ENCODE peak calls at places on chromosomes 11 and 22, in seven cellular contexts. One of them, this sample, is unnamed.

GRCh38 chr11:5808500-5809121 is at the start of gene OR52N2:
- DNase-seq in GM10248: peak; percentile 34
- DNase-seq in neural progenitor cell: peak; percentile 84
- DNase-seq in heart right ventricle: peak; percentile 78
- DNase-seq in AG04449: peak; percentile 16
- DNase-seq in heart left ventricle: peak; percentile 69
- DNase-seq in brain microvascular endothelial cell: peak; percentile 56
- DNase-seq in this sample: peak; percentile 76

GRCh38 chr22:46045459-46046298 is 68.7 kb upstream of the WNT7B start:
- DNase-seq in GM10248: no peak
- DNase-seq in neural progenitor cell: no peak
- DNase-seq in heart right ventricle: no peak
- DNase-seq in AG04449: no peak
- DNase-seq in heart left ventricle: no peak
- DNase-seq in brain microvascular endothelial cell: no peak
- DNase-seq in this sample: no peak

GRCh38 chr11:70680781-70681281 is 282.5 kb downstream of the CTTN start:
- DNase-seq in GM10248: no peak
- DNase-seq in neural progenitor cell: peak; percentile 33
- DNase-seq in heart right ventricle: no peak
- DNase-seq in AG04449: no peak
- DNase-seq in heart left ventricle: no peak
- DNase-seq in brain microvascular endothelial cell: no peak
- DNase-seq in this sample: no peak

GRCh38 chr11:102341844-102342318 is 5.1 kb upstream of the BIRC2 start:
- DNase-seq in GM10248: peak; percentile 54
- DNase-seq in neural progenitor cell: peak; percentile 88
- DNase-seq in heart right ventricle: peak; percentile 82
- DNase-seq in AG04449: peak; percentile 53
- DNase-seq in heart left ventricle: peak; percentile 77
- DNase-seq in brain microvascular endothelial cell: peak; percentile 85
- DNase-seq in this sample: no peak

GRCh38 chr22:20283674-20284066 is 15.6 kb upstream of the RTN4R start:
- DNase-seq in GM10248: no peak
- DNase-seq in neural progenitor cell: peak; percentile 53
- DNase-seq in heart right ventricle: no peak
- DNase-seq in AG04449: no peak
- DNase-seq in heart left ventricle: no peak
- DNase-seq in brain microvascular endothelial cell: no peak
- DNase-seq in this sample: no peak

GRCh38 chr22:17410576-17410975 is 41.3 kb downstream of the CECR2 start:
- DNase-seq in GM10248: no peak
- DNase-seq in neural progenitor cell: no peak
- DNase-seq in heart right ventricle: no peak
- DNase-seq in AG04449: no peak
- DNase-seq in heart left ventricle: no peak
- DNase-seq in brain microvascular endothelial cell: no peak
- DNase-seq in this sample: no peak

GRCh38 chr11:76234704-76235232 is 28.5 kb upstream of the WNT11 start:
- DNase-seq in GM10248: peak; percentile 49
- DNase-seq in neural progenitor cell: no peak
- DNase-seq in heart right ventricle: no peak
- DNase-seq in AG04449: no peak
- DNase-seq in heart left ventricle: peak; percentile 50
- DNase-seq in brain microvascular endothelial cell: no peak
- DNase-seq in this sample: peak; percentile 83

GRCh38 chr11:64686466-64687175 is 36.4 kb downstream of the NRXN2 start:
- DNase-seq in GM10248: no peak
- DNase-seq in neural progenitor cell: no peak
- DNase-seq in heart right ventricle: no peak
- DNase-seq in AG04449: no peak
- DNase-seq in heart left ventricle: no peak
- DNase-seq in brain microvascular endothelial cell: no peak
- DNase-seq in this sample: no peak

GRCh38 chr11:56890584-56891305 is 98.0 kb upstream of the OR5AK2 start:
- DNase-seq in GM10248: no peak
- DNase-seq in neural progenitor cell: no peak
- DNase-seq in heart right ventricle: no peak
- DNase-seq in AG04449: no peak
- DNase-seq in heart left ventricle: no peak
- DNase-seq in brain microvascular endothelial cell: no peak
- DNase-seq in this sample: no peak

GRCh38 chr11:9905562-9905961 is 241.7 kb downstream of the SWAP70 start:
- DNase-seq in GM10248: no peak
- DNase-seq in neural progenitor cell: no peak
- DNase-seq in heart right ventricle: no peak
- DNase-seq in AG04449: no peak
- DNase-seq in heart left ventricle: no peak
- DNase-seq in brain microvascular endothelial cell: peak; percentile 9
- DNase-seq in this sample: no peak

GRCh38 chr11:206002-206384 is 1.2 kb downstream of the BET1L start:
- DNase-seq in GM10248: no peak
- DNase-seq in neural progenitor cell: no peak
- DNase-seq in heart right ventricle: no peak
- DNase-seq in AG04449: no peak
- DNase-seq in heart left ventricle: no peak
- DNase-seq in brain microvascular endothelial cell: no peak
- DNase-seq in this sample: no peak

GRCh38 chr11:41954034-41954433 is 494.6 kb upstream of the LRRC4C start:
- DNase-seq in GM10248: no peak
- DNase-seq in neural progenitor cell: no peak
- DNase-seq in heart right ventricle: no peak
- DNase-seq in AG04449: peak; percentile 72
- DNase-seq in heart left ventricle: no peak
- DNase-seq in brain microvascular endothelial cell: peak; percentile 78
- DNase-seq in this sample: no peak

GRCh38 chr11:38460429-38460828 is 1862.4 kb upstream of the RAG2 start:
- DNase-seq in GM10248: no peak
- DNase-seq in neural progenitor cell: no peak
- DNase-seq in heart right ventricle: no peak
- DNase-seq in AG04449: peak; percentile 24
- DNase-seq in heart left ventricle: no peak
- DNase-seq in brain microvascular endothelial cell: peak; percentile 43
- DNase-seq in this sample: no peak

GRCh38 chr22:23509571-23510302 is 70.4 kb downstream of the IGLL1 start:
- DNase-seq in GM10248: no peak
- DNase-seq in neural progenitor cell: no peak
- DNase-seq in heart right ventricle: no peak
- DNase-seq in AG04449: peak; percentile 5
- DNase-seq in heart left ventricle: no peak
- DNase-seq in brain microvascular endothelial cell: peak; percentile 35
- DNase-seq in this sample: no peak

GRCh38 chr11:115112779-115113178 is 391.4 kb downstream of the CADM1 start:
- DNase-seq in GM10248: no peak
- DNase-seq in neural progenitor cell: peak; percentile 74
- DNase-seq in heart right ventricle: no peak
- DNase-seq in AG04449: no peak
- DNase-seq in heart left ventricle: no peak
- DNase-seq in brain microvascular endothelial cell: no peak
- DNase-seq in this sample: no peak

GRCh38 chr11:127737499-127737898 is 736.9 kb upstream of the KIRREL3 start:
- DNase-seq in GM10248: no peak
- DNase-seq in neural progenitor cell: no peak
- DNase-seq in heart right ventricle: no peak
- DNase-seq in AG04449: no peak
- DNase-seq in heart left ventricle: no peak
- DNase-seq in brain microvascular endothelial cell: no peak
- DNase-seq in this sample: no peak

GRCh38 chr11:116703421-116703820 is 69.4 kb downstream of the BUD13 start:
- DNase-seq in GM10248: no peak
- DNase-seq in neural progenitor cell: peak; percentile 89
- DNase-seq in heart right ventricle: no peak
- DNase-seq in AG04449: no peak
- DNase-seq in heart left ventricle: no peak
- DNase-seq in brain microvascular endothelial cell: no peak
- DNase-seq in this sample: peak; percentile 27

GRCh38 chr11:46461461-46461927 is 69.9 kb upstream of the CHRM4 start:
- DNase-seq in GM10248: no peak
- DNase-seq in neural progenitor cell: no peak
- DNase-seq in heart right ventricle: no peak
- DNase-seq in AG04449: peak; percentile 38
- DNase-seq in heart left ventricle: no peak
- DNase-seq in brain microvascular endothelial cell: no peak
- DNase-seq in this sample: no peak

GRCh38 chr11:85647078-85647477 is 689 bp upstream of the TMEM126A start:
- DNase-seq in GM10248: no peak
- DNase-seq in neural progenitor cell: no peak
- DNase-seq in heart right ventricle: no peak
- DNase-seq in AG04449: no peak
- DNase-seq in heart left ventricle: no peak
- DNase-seq in brain microvascular endothelial cell: no peak
- DNase-seq in this sample: no peak

GRCh38 chr22:29060251-29060650 is 1.4 kb downstream of the C22orf31 start:
- DNase-seq in GM10248: no peak
- DNase-seq in neural progenitor cell: no peak
- DNase-seq in heart right ventricle: no peak
- DNase-seq in AG04449: no peak
- DNase-seq in heart left ventricle: peak; percentile 5
- DNase-seq in brain microvascular endothelial cell: no peak
- DNase-seq in this sample: no peak
- TF ChIP-seq CTCF in GM10248: no peak
- TF ChIP-seq CTCF in neural progenitor cell: peak; percentile 14
- TF ChIP-seq CTCF in heart right ventricle: no peak
- TF ChIP-seq CTCF in AG04449: no peak
- TF ChIP-seq CTCF in heart left ventricle: no peak
- TF ChIP-seq CTCF in brain microvascular endothelial cell: peak; percentile 19
- TF ChIP-seq CTCF in this sample: no peak

GRCh38 chr22:40153186-40153585 is 24.5 kb upstream of the TNRC6B start:
- DNase-seq in GM10248: no peak
- DNase-seq in neural progenitor cell: no peak
- DNase-seq in heart right ventricle: no peak
- DNase-seq in AG04449: no peak
- DNase-seq in heart left ventricle: no peak
- DNase-seq in brain microvascular endothelial cell: no peak
- DNase-seq in this sample: no peak

GRCh38 chr22:40153705-40154104 is 24.0 kb upstream of the TNRC6B start:
- DNase-seq in GM10248: no peak
- DNase-seq in neural progenitor cell: no peak
- DNase-seq in heart right ventricle: no peak
- DNase-seq in AG04449: no peak
- DNase-seq in heart left ventricle: no peak
- DNase-seq in brain microvascular endothelial cell: no peak
- DNase-seq in this sample: no peak

GRCh38 chr22:40157546-40157945 is 20.2 kb upstream of the TNRC6B start:
- DNase-seq in GM10248: no peak
- DNase-seq in neural progenitor cell: no peak
- DNase-seq in heart right ventricle: no peak
- DNase-seq in AG04449: no peak
- DNase-seq in heart left ventricle: no peak
- DNase-seq in brain microvascular endothelial cell: no peak
- DNase-seq in this sample: no peak

GRCh38 chr22:40161182-40161581 is 16.5 kb upstream of the TNRC6B start:
- DNase-seq in GM10248: no peak
- DNase-seq in neural progenitor cell: no peak
- DNase-seq in heart right ventricle: no peak
- DNase-seq in AG04449: no peak
- DNase-seq in heart left ventricle: no peak
- DNase-seq in brain microvascular endothelial cell: no peak
- DNase-seq in this sample: no peak

GRCh38 chr22:40156001-40156516 is 21.7 kb upstream of the TNRC6B start:
- DNase-seq in GM10248: no peak
- DNase-seq in neural progenitor cell: no peak
- DNase-seq in heart right ventricle: no peak
- DNase-seq in AG04449: no peak
- DNase-seq in heart left ventricle: no peak
- DNase-seq in brain microvascular endothelial cell: peak; percentile 60
- DNase-seq in this sample: no peak
- TF ChIP-seq CTCF in GM10248: no peak
- TF ChIP-seq CTCF in neural progenitor cell: no peak
- TF ChIP-seq CTCF in heart right ventricle: peak; percentile 27
- TF ChIP-seq CTCF in AG04449: no peak
- TF ChIP-seq CTCF in heart left ventricle: peak; percentile 11
- TF ChIP-seq CTCF in brain microvascular endothelial cell: peak; percentile 44
- TF ChIP-seq CTCF in this sample: no peak

GRCh38 chr22:25795437-25795836 is 53.4 kb downstream of the MYO18B start:
- DNase-seq in GM10248: no peak
- DNase-seq in neural progenitor cell: no peak
- DNase-seq in heart right ventricle: no peak
- DNase-seq in AG04449: no peak
- DNase-seq in heart left ventricle: no peak
- DNase-seq in brain microvascular endothelial cell: no peak
- DNase-seq in this sample: no peak

GRCh38 chr22:25804676-25805075 is 62.7 kb downstream of the MYO18B start:
- DNase-seq in GM10248: no peak
- DNase-seq in neural progenitor cell: no peak
- DNase-seq in heart right ventricle: no peak
- DNase-seq in AG04449: no peak
- DNase-seq in heart left ventricle: no peak
- DNase-seq in brain microvascular endothelial cell: no peak
- DNase-seq in this sample: no peak

GRCh38 chr22:25797891-25798290 is 55.9 kb downstream of the MYO18B start:
- DNase-seq in GM10248: no peak
- DNase-seq in neural progenitor cell: no peak
- DNase-seq in heart right ventricle: no peak
- DNase-seq in AG04449: no peak
- DNase-seq in heart left ventricle: no peak
- DNase-seq in brain microvascular endothelial cell: no peak
- DNase-seq in this sample: no peak

GRCh38 chr22:25806579-25806978 is 64.6 kb downstream of the MYO18B start:
- DNase-seq in GM10248: no peak
- DNase-seq in neural progenitor cell: no peak
- DNase-seq in heart right ventricle: no peak
- DNase-seq in AG04449: no peak
- DNase-seq in heart left ventricle: no peak
- DNase-seq in brain microvascular endothelial cell: no peak
- DNase-seq in this sample: no peak

DNA sequence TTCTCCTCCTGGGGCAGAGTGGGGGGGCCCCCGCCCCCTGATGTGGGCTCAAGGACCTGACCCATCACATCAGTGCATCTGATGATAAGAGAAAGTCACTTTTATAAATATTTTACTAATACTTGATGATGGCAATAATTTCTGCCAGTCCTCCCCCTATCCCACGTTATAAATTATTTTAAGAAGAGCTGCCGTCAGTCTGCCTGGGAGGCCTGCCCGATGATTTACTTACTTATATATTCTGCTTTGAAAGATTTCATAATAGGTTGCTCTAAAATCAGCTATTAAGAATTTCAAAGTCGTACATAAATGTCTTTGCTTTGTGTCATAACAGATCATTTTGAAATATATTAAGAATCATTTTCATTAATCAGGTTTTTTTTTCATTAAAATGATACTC is 58.8 kb downstream of the MYO18B start:
- DNase-seq in GM10248: no peak
- DNase-seq in neural progenitor cell: no peak
- DNase-seq in heart right ventricle: no peak
- DNase-seq in AG04449: no peak
- DNase-seq in heart left ventricle: no peak
- DNase-seq in brain microvascular endothelial cell: no peak
- DNase-seq in this sample: no peak
- TF ChIP-seq CTCF in GM10248: no peak
- TF ChIP-seq CTCF in neural progenitor cell: no peak
- TF ChIP-seq CTCF in heart right ventricle: no peak
- TF ChIP-seq CTCF in AG04449: no peak
- TF ChIP-seq CTCF in heart left ventricle: no peak
- TF ChIP-seq CTCF in brain microvascular endothelial cell: no peak
- TF ChIP-seq CTCF in this sample: no peak

DNA sequence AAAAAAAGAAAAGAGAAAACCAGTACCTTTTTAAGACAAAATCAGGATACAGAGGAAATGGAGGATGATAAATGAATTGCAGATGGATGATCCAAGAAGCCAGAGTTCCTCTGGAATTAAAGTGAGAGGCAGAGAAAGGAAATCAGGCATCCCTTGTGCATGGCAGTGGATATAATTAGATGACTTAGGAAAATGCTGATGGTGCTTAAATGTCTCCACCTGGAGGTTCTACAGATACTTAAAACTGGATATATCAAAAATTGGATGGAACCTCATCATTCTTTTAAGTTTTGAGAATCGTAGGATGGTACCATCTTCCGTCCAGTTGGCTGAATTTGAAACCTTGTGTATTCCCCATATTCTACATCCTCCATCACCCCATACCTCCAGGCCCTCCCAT is 1040.0 kb downstream of the NTM start:
- DNase-seq in GM10248: no peak
- DNase-seq in neural progenitor cell: no peak
- DNase-seq in heart right ventricle: no peak
- DNase-seq in AG04449: no peak
- DNase-seq in heart left ventricle: no peak
- DNase-seq in brain microvascular endothelial cell: no peak
- DNase-seq in this sample: no peak
- TF ChIP-seq CTCF in GM10248: no peak
- TF ChIP-seq CTCF in neural progenitor cell: peak; percentile 7
- TF ChIP-seq CTCF in heart right ventricle: no peak
- TF ChIP-seq CTCF in AG04449: no peak
- TF ChIP-seq CTCF in heart left ventricle: no peak
- TF ChIP-seq CTCF in brain microvascular endothelial cell: no peak
- TF ChIP-seq CTCF in this sample: no peak